ENCODE peak calls at places on chromosomes 13 and 19, in four cellular contexts. S, N, K and X are unnamed samples. For H3K9me1, the result is how much of the 10 kb centered on the place peaks cover.

GRCh38 chr13:44989941-44990340 is 603 bp downstream of the GPALPP1 start:
- DNase-seq in S (no peak), K (no peak), N (no peak), X (peak)

GRCh38 chr13:79749985-79750551 is 269.1 kb downstream of the NDFIP2 start:
- DNase-seq in N (no peak), S (peak), K (peak), X (no peak)

GRCh38 chr13:101211261-101211660 is 205.0 kb downstream of the NALCN start:
- DNase-seq in S (peak), N (no peak), K (peak), X (no peak)

GRCh38 chr13:29587645-29588044 is 7.8 kb downstream of the SLC7A1 start:
- DNase-seq in K (peak), N (no peak), S (no peak), X (no peak)

GRCh38 chr19:41352609-41353465 is 885 bp downstream of the TGFB1 start:
- DNase-seq in K (peak), N (no peak), S (peak), X (peak)

GRCh38 chr13:28313579-28313978 is 175.2 kb downstream of the PAN3 start:
- DNase-seq in K (peak), N (no peak), S (peak), X (peak)

GRCh38 chr13:102191951-102192461 is 209.8 kb downstream of the FGF14 start:
- DNase-seq in K (peak), N (peak), S (peak), X (no peak)

GRCh38 chr19:30132312-30133075 is 190.5 kb downstream of the URI1 start:
- DNase-seq in N (no peak), K (no peak), S (no peak), X (no peak)

GRCh38 chr13:86974251-86974994 is 696.7 kb upstream of the SLITRK5 start:
- DNase-seq in N (no peak), S (no peak), K (no peak), X (no peak)

GRCh38 chr19:16886305-16886880 is 2.4 kb upstream of the F2RL3 start:
- DNase-seq in S (peak), K (peak), N (no peak), X (no peak)

GRCh38 chr13:50668882-50669281 is 174.6 kb downstream of the DLEU7 start:
- DNase-seq in S (no peak), N (no peak), K (no peak), X (no peak)

GRCh38 chr13:36718146-36718545 is 44.3 kb downstream of the SERTM1 start:
- DNase-seq in K (peak), S (no peak), N (no peak), X (no peak)

GRCh38 chr19:58396691-58397532 is 1.5 kb downstream of the RNF225 start:
- DNase-seq in S (no peak), N (no peak), K (no peak), X (no peak)

GRCh38 chr19:54256250-54257115 is 590 bp downstream of the LILRB5 start:
- DNase-seq in S (no peak), N (no peak), K (no peak), X (no peak)

GRCh38 chr13:53338760-53339159 is 310.1 kb downstream of the OLFM4 start:
- DNase-seq in K (no peak), S (no peak), N (no peak), X (no peak)

GRCh38 chr13:75666646-75667351 is 30.7 kb downstream of the LMO7 start:
- DNase-seq in N (peak), S (no peak), K (peak), X (no peak)

GRCh38 chr19:16626796-16627193 is 1.2 kb downstream of the MED26 start:
- DNase-seq in N (no peak), S (no peak), K (no peak), X (peak)

GRCh38 chr19:45448887-45449299 is 18.9 kb upstream of the FOSB start:
- DNase-seq in S (no peak), N (peak), K (peak), X (no peak)

GRCh38 chr19:34712606-34713261 is 21.3 kb upstream of the ZNF181 start:
- DNase-seq in K (peak), N (no peak), S (peak), X (peak)

GRCh38 chr19:16016226-16017137 is 59.8 kb upstream of the TPM4 start:
- DNase-seq in K (no peak), N (no peak), S (no peak), X (no peak)

GRCh38 chr19:2478324-2478755 is 2.4 kb downstream of the GADD45B start:
- DNase-seq in N (no peak), S (peak), K (peak), X (no peak)

GRCh38 chr13:76610819-76611415 is 275.3 kb downstream of the KCTD12 start:
- DNase-seq in K (no peak), S (peak), N (no peak), X (no peak)

GRCh38 chr13:80751854-80752253 is 410.9 kb upstream of the SPRY2 start:
- DNase-seq in S (no peak), K (no peak), N (no peak), X (no peak)
- H3K9me1 ChIP-seq in S (under half), K (under half), N (under half), X (under half)

GRCh38 chr13:39960206-39960605 is 304.7 kb downstream of the COG6 start:
- DNase-seq in K (no peak), N (no peak), S (no peak), X (no peak)
- H3K9me1 ChIP-seq in K (under half), N (under half), S (under half), X (under half)

DNA sequence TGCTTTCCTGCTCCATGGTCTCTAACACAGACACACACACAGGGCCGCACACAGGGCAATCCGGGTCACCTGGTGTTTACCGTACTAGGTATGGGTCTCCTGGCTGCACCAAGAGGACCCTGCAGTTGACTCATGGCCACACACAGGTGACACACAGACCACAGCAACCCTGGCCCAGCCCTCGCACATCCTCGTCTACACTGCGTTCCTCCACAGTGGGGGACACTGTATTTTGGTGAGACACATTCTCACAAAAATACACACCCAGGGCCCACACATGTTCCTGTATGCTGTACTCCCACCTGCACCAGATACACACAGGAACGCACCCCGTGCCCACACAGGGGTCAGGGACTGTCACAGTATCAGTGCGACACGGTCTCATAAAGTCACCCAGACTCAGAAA is 12.8 kb downstream of the PDE4A start:
- DNase-seq in S (no peak), N (no peak), K (no peak), X (no peak)
- H3K9me1 ChIP-seq in S (under half), N (under half), K (under half), X (under half)

GRCh38 chr13:91493442-91493841 is 95.0 kb downstream of the GPC5 start:
- DNase-seq in K (no peak), N (no peak), S (no peak), X (no peak)

GRCh38 chr13:91491980-91492379 is 93.6 kb downstream of the GPC5 start:
- DNase-seq in N (no peak), S (no peak), K (no peak), X (no peak)
- H3K9me1 ChIP-seq in N (under half), S (under half), K (under half), X (under half)